ENCODE peak calls at places on chromosomes 6 and 20, in four cellular contexts. F is uterus, R is GM23248, J is pancreas. P is an unnamed sample.
A peak's percentile ranks its signal among the peaks of the same experiment; 100 is the strongest.

GRCh38 chr20:63525185-63525584 is 4.6 kb downstream of the PPDPF start:
- DNase-seq in F (no peak), R (no peak), J (no peak), P (no peak)

GRCh38 chr6:166512567-166512966 is 73.9 kb downstream of the RAMACL start:
- DNase-seq in F (no peak), R (no peak), J (no peak), P (peak; percentile 49)

GRCh38 chr6:149987602-149988107 is 23.9 kb downstream of the ULBP1 start:
- DNase-seq in F (no peak), R (no peak), J (no peak), P (no peak)

GRCh38 chr6:165831812-165832470 is 168.9 kb upstream of the PDE10A start:
- DNase-seq in F (no peak), R (no peak), J (no peak), P (no peak)

GRCh38 chr20:63032861-63033634 is 26.3 kb upstream of the BHLHE23 start:
- DNase-seq in F (no peak), R (no peak), J (no peak), P (peak; percentile 40)

GRCh38 chr6:159315562-159315961 is 146.4 kb downstream of the FNDC1 start:
- DNase-seq in F (no peak), R (no peak), J (no peak), P (no peak)

GRCh38 chr6:121651420-121651819 is 216.0 kb downstream of the GJA1 start:
- DNase-seq in F (no peak), R (no peak), J (no peak), P (no peak)

GRCh38 chr6:5116243-5116991 is 31.3 kb downstream of the PPP1R3G start:
- DNase-seq in F (no peak), R (peak; percentile 47), J (no peak), P (no peak)

GRCh38 chr20:61930776-61931475 is 134.8 kb downstream of the TAF4 start:
- DNase-seq in F (no peak), R (no peak), J (no peak), P (no peak)

GRCh38 chr6:42197574-42198362 is 3.0 kb upstream of the GUCA1B start:
- DNase-seq in F (peak; percentile 28), R (peak; percentile 86), J (no peak), P (no peak)

GRCh38 chr6:158002951-158003853 is 21.5 kb downstream of the SYNJ2 start:
- DNase-seq in F (peak; percentile 80), R (peak; percentile 97), J (no peak), P (peak; percentile 74)

GRCh38 chr20:35199696-35200095 is 26.8 kb upstream of the MMP24 start:
- DNase-seq in F (no peak), R (peak; percentile 72), J (no peak), P (no peak)

GRCh38 chr6:12381587-12381986 is 91.4 kb downstream of the EDN1 start:
- DNase-seq in F (no peak), R (peak; percentile 46), J (no peak), P (no peak)

GRCh38 chr6:135228486-135228885 is 47.4 kb downstream of the MYB start:
- DNase-seq in F (no peak), R (no peak), J (no peak), P (no peak)

GRCh38 chr6:27157461-27158315 is 89.8 kb upstream of the PRSS16 start:
- DNase-seq in F (peak; percentile 69), R (peak; percentile 81), J (peak; percentile 37), P (peak; percentile 69)

GRCh38 chr6:166351715-166352285 is 9.5 kb upstream of the SFT2D1 start:
- DNase-seq in F (no peak), R (no peak), J (peak; percentile 15), P (no peak)

GRCh38 chr20:6700563-6701328 is 66.7 kb upstream of the BMP2 start:
- DNase-seq in F (peak; percentile 15), R (no peak), J (no peak), P (peak; percentile 59)

GRCh38 chr6:33695451-33695855 is 16.0 kb downstream of the UQCC2 start:
- DNase-seq in F (no peak), R (peak; percentile 74), J (no peak), P (no peak)

GRCh38 chr6:19906161-19906560 is 69.0 kb downstream of the ID4 start:
- DNase-seq in F (no peak), R (no peak), J (no peak), P (no peak)

GRCh38 chr6:9398794-9399373 is 963.5 kb upstream of the SLC35B3 start:
- DNase-seq in F (no peak), R (no peak), J (no peak), P (no peak)

DNA sequence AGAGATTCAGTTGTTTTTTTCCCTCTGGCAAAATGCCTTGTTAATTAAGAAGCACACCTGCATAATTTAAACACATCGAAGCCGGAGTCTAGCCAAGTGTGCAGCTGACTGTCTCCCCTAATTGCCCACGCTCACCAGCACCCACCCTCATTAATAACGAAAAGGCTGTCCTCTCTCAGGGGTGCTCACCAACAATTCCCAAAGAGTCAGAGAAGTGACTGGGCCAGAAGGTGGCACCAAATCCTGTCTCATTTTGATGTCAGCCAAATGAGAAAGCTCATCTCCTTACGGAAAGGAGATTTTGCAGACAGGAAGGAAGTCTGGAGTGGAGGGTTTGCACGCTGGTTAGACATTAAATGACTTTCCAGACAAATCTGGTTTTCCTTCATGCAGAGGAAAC is 60.7 kb upstream of the MC3R start:
- DNase-seq in F (no peak), R (peak; percentile 24), J (no peak), P (no peak)
- H3K9me3 ChIP-seq in F (no peaks in the 10 kb centered on the region), R (no peaks in the 10 kb centered on the region), J (no peaks in the 10 kb centered on the region), P (no peaks in the 10 kb centered on the region)

GRCh38 chr6:167576798-167577528 is 249.7 kb upstream of the AFDN start:
- DNase-seq in F (no peak), R (no peak), J (no peak), P (no peak)

GRCh38 chr6:167579786-167580370 is 246.8 kb upstream of the AFDN start:
- DNase-seq in F (no peak), R (no peak), J (no peak), P (no peak)

GRCh38 chr6:167580512-167580911 is 246.2 kb upstream of the AFDN start:
- DNase-seq in F (no peak), R (no peak), J (no peak), P (no peak)

GRCh38 chr6:167577891-167578361 is 248.8 kb upstream of the AFDN start:
- DNase-seq in F (no peak), R (no peak), J (no peak), P (no peak)

DNA sequence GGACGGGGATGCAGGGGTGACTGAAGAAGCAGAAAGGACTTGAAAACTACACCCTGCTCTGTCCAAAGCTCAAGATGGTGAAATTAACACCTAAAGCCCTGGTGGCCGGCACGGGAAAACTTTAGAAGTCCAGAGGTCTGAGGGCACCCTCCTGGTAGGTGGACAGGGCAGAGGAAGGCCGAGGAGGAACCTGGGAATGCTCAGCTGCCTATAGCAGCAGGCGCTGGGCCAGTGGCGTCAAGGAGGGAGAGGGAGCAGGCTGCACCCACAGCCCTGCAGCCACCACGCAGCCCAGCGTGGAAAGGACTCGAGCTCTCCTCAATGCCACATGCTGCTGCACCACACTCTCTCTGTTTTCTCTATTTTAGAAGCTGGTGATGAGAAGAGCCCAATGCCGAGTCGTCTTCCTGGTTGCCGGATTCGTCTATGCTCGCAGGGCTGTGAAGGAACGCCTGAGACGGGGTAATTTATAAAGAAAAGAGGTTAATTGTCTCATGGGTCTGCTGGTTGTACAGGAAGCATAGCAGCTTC is 248.3 kb upstream of the AFDN start:
- DNase-seq in F (no peak), R (no peak), J (no peak), P (no peak)
- H3K9me3 ChIP-seq in F (no peaks in the 10 kb centered on the region), R (no peaks in the 10 kb centered on the region), J (no peaks in the 10 kb centered on the region), P (no peaks in the 10 kb centered on the region)

GRCh38 chr20:31236953-31237352 is 20.5 kb upstream of the DEFB115 start:
- DNase-seq in F (no peak), R (no peak), J (no peak), P (no peak)
- H3K9me3 ChIP-seq in F (peaks cover 13% of the 10 kb centered on the region), R (peaks cover 4% of the 10 kb centered on the region), J (no peaks in the 10 kb centered on the region), P (peaks cover 67% of the 10 kb centered on the region)

GRCh38 chr6:137678451-137678850 is 184.3 kb upstream of the OLIG3 start:
- DNase-seq in F (no peak), R (no peak), J (no peak), P (no peak)
- H3K9me3 ChIP-seq in F (no peaks in the 10 kb centered on the region), R (no peaks in the 10 kb centered on the region), J (no peaks in the 10 kb centered on the region), P (no peaks in the 10 kb centered on the region)

DNA sequence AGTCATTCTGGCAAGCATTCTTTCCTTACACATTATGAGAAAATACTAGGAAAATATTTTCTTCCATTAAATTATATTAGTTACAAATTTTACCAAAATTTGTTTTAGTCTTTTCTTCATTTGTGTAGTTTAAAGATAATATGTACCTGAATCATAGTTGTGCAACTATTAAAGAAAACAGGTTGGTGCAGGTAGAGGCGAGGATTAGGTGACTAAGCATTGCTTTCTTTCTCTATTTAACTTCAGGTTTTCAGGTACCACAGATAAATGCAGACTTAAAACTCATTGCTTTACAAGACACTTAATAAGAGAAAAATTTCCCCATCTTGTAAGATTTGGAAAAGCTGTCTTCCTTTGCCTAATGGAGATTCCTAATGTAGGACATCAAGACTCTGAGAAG is 1175.5 kb upstream of the ADGRB3 start:
- DNase-seq in F (no peak), R (no peak), J (no peak), P (no peak)
- H3K9me3 ChIP-seq in F (peaks cover 3% of the 10 kb centered on the region), R (peaks cover 5% of the 10 kb centered on the region), J (no peaks in the 10 kb centered on the region), P (no peaks in the 10 kb centered on the region)

P was measured in tibial artery.